ENCODE peak calls at places on chromosomes 3 and 15, in six cellular contexts. X, I, A, E, B and C are unnamed samples.
A peak's percentile ranks its signal among the peaks of the same experiment; 100 is the strongest.

GRCh38 chr3:56205406-56205805 is 262.9 kb downstream of the ERC2 start:
- DNase-seq in X (no peak), I (peak; percentile 22), A (no peak), E (no peak), B (no peak), C (no peak)

GRCh38 chr3:73490453-73491311 is 134.1 kb downstream of the PDZRN3 start:
- DNase-seq in X (peak; percentile 50), I (no peak), A (peak; percentile 19), E (no peak), B (peak; percentile 49), C (no peak)

GRCh38 chr3:78728406-78729145 is 1039.2 kb downstream of the ROBO1 start:
- DNase-seq in X (peak; percentile 82), I (peak; percentile 37), A (no peak), E (no peak), B (no peak), C (no peak)

GRCh38 chr3:126468028-126468891 is 7.4 kb downstream of the ZXDC start:
- DNase-seq in X (peak; percentile 59), I (no peak), A (no peak), E (no peak), B (no peak), C (no peak)

GRCh38 chr15:89898628-89899302 is 5.0 kb upstream of the AP3S2 start:
- DNase-seq in X (peak; percentile 81), I (peak; percentile 80), A (no peak), E (peak; percentile 66), B (peak; percentile 77), C (peak; percentile 75)

GRCh38 chr3:126084667-126085180 is 800 bp upstream of the SLC41A3 start:
- DNase-seq in X (no peak), I (no peak), A (no peak), E (no peak), B (no peak), C (no peak)

GRCh38 chr3:105676621-105677300 is 192.1 kb downstream of the CBLB start:
- DNase-seq in X (no peak), I (no peak), A (no peak), E (no peak), B (no peak), C (no peak)

GRCh38 chr3:23865595-23866396 is 51.0 kb downstream of the NKIRAS1 start:
- DNase-seq in X (peak; percentile 59), I (peak; percentile 86), A (no peak), E (no peak), B (peak; percentile 65), C (peak; percentile 48)

GRCh38 chr3:136249091-136249490 is 1.0 kb upstream of the PCCB start:
- DNase-seq in X (no peak), I (no peak), A (no peak), E (no peak), B (peak; percentile 32), C (no peak)

GRCh38 chr15:28974142-28974541 is 88.4 kb downstream of the APBA2 start:
- DNase-seq in X (no peak), I (no peak), A (no peak), E (no peak), B (no peak), C (no peak)

GRCh38 chr3:59927061-59927460 is 877.2 kb upstream of the CFAP20DC start:
- DNase-seq in X (no peak), I (no peak), A (no peak), E (no peak), B (no peak), C (no peak)

GRCh38 chr15:95302206-95302605 is 1028.3 kb upstream of the NR2F2 start:
- DNase-seq in X (no peak), I (no peak), A (no peak), E (no peak), B (no peak), C (no peak)

GRCh38 chr3:72250725-72251124 is 465.8 kb upstream of the PROK2 start:
- DNase-seq in X (no peak), I (no peak), A (no peak), E (no peak), B (no peak), C (no peak)